ENCODE peak calls at places on chromosomes 5 and 9, in ten cellular contexts. W, C, T, D, O, I, Q, F, G and J are unnamed samples.

GRCh38 chr5:71587709-71588532 is 781 bp downstream of the MCCC2 start:
- DNase-seq in W (peak; percentile 9), C (peak; percentile 22), T (no peak), D (no peak), O (no peak), I (no peak), Q (no peak), F (no peak), G (no peak), J (no peak)

GRCh38 chr9:121672213-121672612 is 20.8 kb downstream of the DAB2IP start:
- DNase-seq in W (no peak), C (no peak), T (no peak), D (no peak), O (no peak), I (no peak), Q (no peak), F (no peak), G (no peak), J (no peak)

GRCh38 chr5:133928690-133929393 is 39.6 kb downstream of the C5orf15 start:
- DNase-seq in W (no peak), C (no peak), T (no peak), D (peak; percentile 41), O (no peak), I (no peak), Q (no peak), F (no peak), G (no peak), J (no peak)

GRCh38 chr9:136568288-136569081 is 22.6 kb upstream of the NOTCH1 start:
- DNase-seq in W (no peak), C (no peak), T (no peak), D (no peak), O (no peak), I (no peak), Q (no peak), F (no peak), G (no peak), J (no peak)

GRCh38 chr5:78506296-78507049 is 142.1 kb downstream of the LHFPL2 start:
- DNase-seq in W (peak; percentile 44), C (no peak), T (no peak), D (no peak), O (peak; percentile 48), I (no peak), Q (no peak), F (no peak), G (no peak), J (no peak)

GRCh38 chr5:76384189-76384588 is 18.9 kb upstream of the IQGAP2 start:
- DNase-seq in W (no peak), C (no peak), T (no peak), D (no peak), O (no peak), I (no peak), Q (no peak), F (no peak), G (no peak), J (no peak)

GRCh38 chr9:82152181-82152580 is 163.6 kb downstream of the SPATA31D1 start:
- DNase-seq in W (peak; percentile 51), C (no peak), T (no peak), D (no peak), O (no peak), I (no peak), Q (no peak), F (no peak), G (no peak), J (no peak)

GRCh38 chr5:157172408-157172807 is 6.3 kb upstream of the GARIN3 start:
- DNase-seq in W (no peak), C (peak; percentile 35), T (peak; percentile 46), D (no peak), O (no peak), I (no peak), Q (no peak), F (no peak), G (no peak), J (no peak)

GRCh38 chr9:37971691-37972090 is 67.8 kb upstream of the SLC25A51 start:
- DNase-seq in W (no peak), C (no peak), T (no peak), D (no peak), O (no peak), I (no peak), Q (no peak), F (no peak), G (no peak), J (no peak)

GRCh38 chr9:136218673-136219072 is 13.7 kb upstream of the LHX3 start:
- DNase-seq in W (no peak), C (no peak), T (no peak), D (no peak), O (no peak), I (no peak), Q (no peak), F (no peak), G (no peak), J (no peak)

GRCh38 chr5:99037668-99038067 is 108.9 kb upstream of the CHD1 start:
- DNase-seq in W (no peak), C (no peak), T (peak; percentile 19), D (no peak), O (no peak), I (no peak), Q (no peak), F (no peak), G (no peak), J (peak; percentile 5)